ENCODE peak calls at places on chromosomes 13 and 19, in four cellular contexts. P is A549, J is psoas muscle, G is AG09319. V is an unnamed sample.

GRCh38 chr13:76720827-76721226 is 165.4 kb downstream of the KCTD12 start:
- DNase-seq in P (no peak), G (no peak), J (no peak), V (no peak)

GRCh38 chr13:90232291-90232690 is 1115.2 kb upstream of the MIR17HG start:
- DNase-seq in P (no peak), J (no peak), G (no peak), V (no peak)

GRCh38 chr19:55262359-55262758 is 3.5 kb upstream of the PPP6R1 start:
- DNase-seq in G (no peak), J (no peak), P (no peak), V (no peak)

GRCh38 chr13:106814389-106814903 is 246.5 kb upstream of the ARGLU1 start:
- DNase-seq in G (no peak), P (no peak), J (no peak), V (no peak)

GRCh38 chr19:52237771-52238400 is 31.5 kb upstream of the ZNF766 start:
- DNase-seq in P (no peak), G (peak; percentile 27), J (peak; percentile 33), V (peak; percentile 21)

GRCh38 chr19:10852098-10852800 is 4.0 kb downstream of the C19orf38 start:
- DNase-seq in G (no peak), J (no peak), P (no peak), V (no peak)

GRCh38 chr13:100506154-100506553 is 82.4 kb downstream of the GGACT start:
- DNase-seq in J (no peak), P (no peak), G (no peak), V (no peak)

GRCh38 chr19:32230441-32230840 is 115.0 kb upstream of the ZNF507 start:
- DNase-seq in G (no peak), P (no peak), J (no peak), V (no peak)

GRCh38 chr13:91922969-91923592 is 524.7 kb downstream of the GPC5 start:
- DNase-seq in J (no peak), P (no peak), G (no peak), V (no peak)

GRCh38 chr13:95530178-95530577 is 22.3 kb upstream of the CLDN10 start:
- DNase-seq in P (no peak), J (peak; percentile 13), G (no peak), V (no peak)

GRCh38 chr13:50303963-50304721 is 288.9 kb downstream of the KCNRG start:
- DNase-seq in G (no peak), J (no peak), P (no peak), V (no peak)

GRCh38 chr13:41496420-41497234 is 39.3 kb downstream of the RGCC start:
- DNase-seq in J (no peak), P (no peak), G (peak; percentile 20), V (no peak)

GRCh38 chr13:111384441-111385181 is 64.2 kb downstream of the TEX29 start:
- DNase-seq in P (no peak), J (no peak), G (no peak), V (no peak)

GRCh38 chr19:47479701-47480503 is 4.1 kb downstream of the KPTN start:
- DNase-seq in G (no peak), P (no peak), J (no peak), V (no peak)

GRCh38 chr19:9986787-9987281 is 23.5 kb downstream of the COL5A3 start:
- DNase-seq in P (no peak), J (peak; percentile 74), G (peak; percentile 50), V (no peak)

GRCh38 chr19:36032251-36033104 is at the start of gene CLIP3:
- DNase-seq in J (peak; percentile 61), P (no peak), G (peak; percentile 45), V (no peak)

GRCh38 chr13:59437902-59438301 is 725.8 kb downstream of the DIAPH3 start:
- DNase-seq in J (no peak), G (no peak), P (no peak), V (no peak)

GRCh38 chr19:16369664-16370576 is 45.3 kb downstream of the KLF2 start:
- DNase-seq in J (no peak), P (no peak), G (no peak), V (no peak)

GRCh38 chr19:10408511-10409291 is 5.4 kb upstream of the CDC37 start:
- DNase-seq in G (no peak), J (no peak), P (no peak), V (no peak)

GRCh38 chr13:71378992-71379905 is 487.8 kb downstream of the DACH1 start:
- DNase-seq in P (no peak), J (no peak), G (no peak), V (no peak)

GRCh38 chr13:27257233-27257568 is 5.8 kb downstream of the RPL21 start:
- DNase-seq in J (no peak), P (no peak), G (no peak), V (no peak)

GRCh38 chr19:48461651-48461981 is 6.2 kb downstream of the KCNJ14 start:
- DNase-seq in P (no peak), J (no peak), G (no peak), V (no peak)

GRCh38 chr19:12727745-12728433 is 4.2 kb upstream of the TNPO2 start:
- DNase-seq in G (no peak), P (no peak), J (no peak), V (no peak)

GRCh38 chr19:11480927-11481776 is at the start of gene ELAVL3:
- DNase-seq in G (no peak), P (no peak), J (no peak), V (no peak)

GRCh38 chr19:35525873-35526272 is 2.2 kb downstream of the SBSN start:
- DNase-seq in P (no peak), J (no peak), G (no peak), V (no peak)

GRCh38 chr13:30880756-30881155 is 25.3 kb upstream of the MEDAG start:
- DNase-seq in J (no peak), P (peak; percentile 12), G (peak; percentile 71), V (no peak)
- TF ChIP-seq CTCF in J (no peak), P (no peak), G (no peak), V (no peak)

DNA sequence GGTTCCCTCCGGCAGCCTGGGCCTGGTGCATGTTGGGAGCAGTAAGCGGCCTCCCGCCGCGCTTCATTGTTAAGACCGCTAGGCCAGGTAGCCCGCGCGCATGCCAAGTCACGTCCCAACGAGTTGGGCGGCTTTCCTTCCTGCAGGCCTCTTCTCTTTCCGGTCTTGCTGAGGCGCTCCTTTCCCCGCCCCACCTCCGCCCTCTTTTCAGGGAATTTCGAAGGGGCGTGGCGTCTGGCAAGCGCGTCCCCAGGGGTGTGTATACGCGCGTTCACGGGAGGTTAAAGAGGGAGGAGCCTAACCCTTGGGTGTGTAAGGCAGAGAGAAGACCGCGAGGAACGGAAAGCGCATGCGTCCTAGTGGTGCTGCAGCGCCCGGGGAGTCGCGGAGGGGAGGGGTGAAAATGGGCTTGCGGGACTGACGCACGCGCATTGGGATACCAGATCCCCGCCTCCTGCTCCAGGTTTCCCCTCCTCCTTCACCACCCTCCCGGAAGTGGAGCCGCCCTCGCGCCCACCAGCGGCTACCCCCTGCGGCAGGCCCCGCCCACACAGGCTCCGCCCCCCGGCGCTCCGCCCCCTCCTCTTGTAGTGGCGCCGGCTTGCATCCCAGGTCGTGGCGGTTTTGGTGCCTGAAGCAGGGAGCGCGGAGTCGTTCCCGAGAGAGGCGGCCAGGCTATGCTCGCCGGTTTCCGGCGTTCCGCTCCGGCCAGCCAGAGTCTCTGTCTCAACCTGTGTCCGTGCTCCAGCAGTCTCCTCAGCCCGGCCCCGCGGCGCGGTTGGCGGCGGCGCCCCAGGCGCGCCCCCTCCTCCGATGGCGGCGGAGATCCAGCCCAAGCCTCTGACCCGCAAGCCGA is at the start of gene WDFY2:
- DNase-seq in G (peak; percentile 100), P (peak; percentile 69), J (peak; percentile 99), V (peak; percentile 99)
- TF ChIP-seq CTCF in G (peak; percentile 12), P (no peak), J (no peak), V (no peak)

GRCh38 chr19:18853755-18854427 is 22.1 kb downstream of the UPF1 start:
- DNase-seq in P (no peak), J (peak; percentile 11), G (no peak), V (no peak)
- TF ChIP-seq CTCF in P (no peak), J (no peak), G (no peak), V (no peak)

GRCh38 chr13:94119360-94119936 is 360.0 kb downstream of the DCT start:
- DNase-seq in J (no peak), G (no peak), P (no peak), V (no peak)
- TF ChIP-seq CTCF in J (no peak), G (no peak), P (no peak), V (no peak)

GRCh38 chr13:78241278-78241919 is 322.8 kb upstream of the EDNRB start:
- DNase-seq in G (no peak), P (peak; percentile 0), J (no peak), V (no peak)
- TF ChIP-seq CTCF in G (peak; percentile 55), P (peak; percentile 39), J (no peak), V (peak; percentile 45)

GRCh38 chr19:46109876-46110275 is 14.6 kb downstream of the IGFL3 start:
- DNase-seq in J (no peak), P (no peak), G (no peak), V (no peak)
- TF ChIP-seq CTCF in J (no peak), P (no peak), G (no peak), V (no peak)